ENCODE peak calls at places on chromosome 20, in seven cellular contexts. One of them, this sample, is unnamed.

GRCh38 chr20:45774933-45775332 is 16.8 kb downstream of the WFDC3 start:
- DNase-seq in naive thymus-derived CD4-positive, alpha-beta T cell: no peak
- DNase-seq in HTR-8/SVneo: no peak
- DNase-seq in GM23248: no peak
- DNase-seq in body of pancreas: no peak
- DNase-seq in EL: no peak
- DNase-seq in lower lobe of right lung: no peak
- DNase-seq in this sample: no peak

GRCh38 chr20:8755340-8756118 is 313.4 kb upstream of the PLCB4 start:
- DNase-seq in naive thymus-derived CD4-positive, alpha-beta T cell: no peak
- DNase-seq in HTR-8/SVneo: no peak
- DNase-seq in GM23248: no peak
- DNase-seq in body of pancreas: no peak
- DNase-seq in EL: no peak
- DNase-seq in lower lobe of right lung: no peak
- DNase-seq in this sample: no peak

GRCh38 chr20:22315771-22316170 is 268.6 kb downstream of the FOXA2 start:
- DNase-seq in naive thymus-derived CD4-positive, alpha-beta T cell: no peak
- DNase-seq in HTR-8/SVneo: no peak
- DNase-seq in GM23248: no peak
- DNase-seq in body of pancreas: no peak
- DNase-seq in EL: no peak
- DNase-seq in lower lobe of right lung: no peak
- DNase-seq in this sample: no peak

GRCh38 chr20:10436053-10436699 is 1.1 kb downstream of the SLX4IP start:
- DNase-seq in naive thymus-derived CD4-positive, alpha-beta T cell: no peak
- DNase-seq in HTR-8/SVneo: no peak
- DNase-seq in GM23248: no peak
- DNase-seq in body of pancreas: no peak
- DNase-seq in EL: no peak
- DNase-seq in lower lobe of right lung: no peak
- DNase-seq in this sample: no peak

GRCh38 chr20:47326718-47327137 is 29.8 kb downstream of the ZMYND8 start:
- DNase-seq in naive thymus-derived CD4-positive, alpha-beta T cell: no peak
- DNase-seq in HTR-8/SVneo: peak; percentile 75
- DNase-seq in GM23248: peak; percentile 52
- DNase-seq in body of pancreas: no peak
- DNase-seq in EL: peak; percentile 75
- DNase-seq in lower lobe of right lung: no peak
- DNase-seq in this sample: peak; percentile 91

GRCh38 chr20:46678516-46678915 is 10.7 kb downstream of the TP53RK start:
- DNase-seq in naive thymus-derived CD4-positive, alpha-beta T cell: no peak
- DNase-seq in HTR-8/SVneo: no peak
- DNase-seq in GM23248: no peak
- DNase-seq in body of pancreas: no peak
- DNase-seq in EL: no peak
- DNase-seq in lower lobe of right lung: no peak
- DNase-seq in this sample: no peak

GRCh38 chr20:41344938-41345728 is 4.5 kb downstream of the LPIN3 start:
- DNase-seq in naive thymus-derived CD4-positive, alpha-beta T cell: no peak
- DNase-seq in HTR-8/SVneo: no peak
- DNase-seq in GM23248: peak; percentile 26
- DNase-seq in body of pancreas: no peak
- DNase-seq in EL: no peak
- DNase-seq in lower lobe of right lung: no peak
- DNase-seq in this sample: no peak

GRCh38 chr20:22532598-22532997 is 51.8 kb downstream of the FOXA2 start:
- DNase-seq in naive thymus-derived CD4-positive, alpha-beta T cell: no peak
- DNase-seq in HTR-8/SVneo: no peak
- DNase-seq in GM23248: no peak
- DNase-seq in body of pancreas: no peak
- DNase-seq in EL: no peak
- DNase-seq in lower lobe of right lung: no peak
- DNase-seq in this sample: no peak

GRCh38 chr20:52192296-52193007 is 873 bp upstream of the ZFP64 start:
- DNase-seq in naive thymus-derived CD4-positive, alpha-beta T cell: no peak
- DNase-seq in HTR-8/SVneo: peak; percentile 86
- DNase-seq in GM23248: no peak
- DNase-seq in body of pancreas: peak; percentile 39
- DNase-seq in EL: peak; percentile 19
- DNase-seq in lower lobe of right lung: peak; percentile 57
- DNase-seq in this sample: no peak

GRCh38 chr20:63635431-63636141 is 8.7 kb upstream of the GMEB2 start:
- DNase-seq in naive thymus-derived CD4-positive, alpha-beta T cell: peak; percentile 89
- DNase-seq in HTR-8/SVneo: no peak
- DNase-seq in GM23248: no peak
- DNase-seq in body of pancreas: no peak
- DNase-seq in EL: no peak
- DNase-seq in lower lobe of right lung: peak; percentile 69
- DNase-seq in this sample: no peak

GRCh38 chr20:25303292-25304024 is 55.6 kb downstream of the PYGB start:
- DNase-seq in naive thymus-derived CD4-positive, alpha-beta T cell: no peak
- DNase-seq in HTR-8/SVneo: no peak
- DNase-seq in GM23248: no peak
- DNase-seq in body of pancreas: no peak
- DNase-seq in EL: no peak
- DNase-seq in lower lobe of right lung: no peak
- DNase-seq in this sample: no peak

GRCh38 chr20:20649945-20650344 is 62.5 kb downstream of the RALGAPA2 start:
- DNase-seq in naive thymus-derived CD4-positive, alpha-beta T cell: no peak
- DNase-seq in HTR-8/SVneo: no peak
- DNase-seq in GM23248: no peak
- DNase-seq in body of pancreas: no peak
- DNase-seq in EL: no peak
- DNase-seq in lower lobe of right lung: no peak
- DNase-seq in this sample: no peak

GRCh38 chr20:7094438-7094997 is 327.0 kb downstream of the BMP2 start:
- DNase-seq in naive thymus-derived CD4-positive, alpha-beta T cell: no peak
- DNase-seq in HTR-8/SVneo: no peak
- DNase-seq in GM23248: peak; percentile 29
- DNase-seq in body of pancreas: no peak
- DNase-seq in EL: peak; percentile 1
- DNase-seq in lower lobe of right lung: no peak
- DNase-seq in this sample: peak; percentile 5

GRCh38 chr20:58327211-58327610 is 17.7 kb downstream of the RAB22A start:
- DNase-seq in naive thymus-derived CD4-positive, alpha-beta T cell: no peak
- DNase-seq in HTR-8/SVneo: no peak
- DNase-seq in GM23248: peak; percentile 24
- DNase-seq in body of pancreas: no peak
- DNase-seq in EL: no peak
- DNase-seq in lower lobe of right lung: no peak
- DNase-seq in this sample: no peak

GRCh38 chr20:32685541-32686529 is 12.1 kb upstream of the C20orf203 start:
- DNase-seq in naive thymus-derived CD4-positive, alpha-beta T cell: no peak
- DNase-seq in HTR-8/SVneo: peak; percentile 54
- DNase-seq in GM23248: peak; percentile 94
- DNase-seq in body of pancreas: no peak
- DNase-seq in EL: peak; percentile 82
- DNase-seq in lower lobe of right lung: no peak
- DNase-seq in this sample: peak; percentile 12

GRCh38 chr20:21389368-21389767 is 8.0 kb downstream of the NKX2-4 start:
- DNase-seq in naive thymus-derived CD4-positive, alpha-beta T cell: no peak
- DNase-seq in HTR-8/SVneo: no peak
- DNase-seq in GM23248: no peak
- DNase-seq in body of pancreas: no peak
- DNase-seq in EL: no peak
- DNase-seq in lower lobe of right lung: no peak
- DNase-seq in this sample: no peak

GRCh38 chr20:19300395-19300794 is 88.0 kb downstream of the SLC24A3 start:
- DNase-seq in naive thymus-derived CD4-positive, alpha-beta T cell: no peak
- DNase-seq in HTR-8/SVneo: no peak
- DNase-seq in GM23248: no peak
- DNase-seq in body of pancreas: no peak
- DNase-seq in EL: no peak
- DNase-seq in lower lobe of right lung: no peak
- DNase-seq in this sample: no peak

GRCh38 chr20:42046686-42047085 is 428.5 kb upstream of the CHD6 start:
- DNase-seq in naive thymus-derived CD4-positive, alpha-beta T cell: no peak
- DNase-seq in HTR-8/SVneo: no peak
- DNase-seq in GM23248: no peak
- DNase-seq in body of pancreas: no peak
- DNase-seq in EL: no peak
- DNase-seq in lower lobe of right lung: no peak
- DNase-seq in this sample: no peak

GRCh38 chr20:59411191-59411988 is 111.0 kb downstream of the EDN3 start:
- DNase-seq in naive thymus-derived CD4-positive, alpha-beta T cell: no peak
- DNase-seq in HTR-8/SVneo: no peak
- DNase-seq in GM23248: no peak
- DNase-seq in body of pancreas: no peak
- DNase-seq in EL: no peak
- DNase-seq in lower lobe of right lung: no peak
- DNase-seq in this sample: no peak

GRCh38 chr20:45044084-45044573 is 56.8 kb downstream of the KCNS1 start:
- DNase-seq in naive thymus-derived CD4-positive, alpha-beta T cell: peak; percentile 27
- DNase-seq in HTR-8/SVneo: peak; percentile 87
- DNase-seq in GM23248: peak; percentile 90
- DNase-seq in body of pancreas: peak; percentile 50
- DNase-seq in EL: peak; percentile 82
- DNase-seq in lower lobe of right lung: no peak
- DNase-seq in this sample: peak; percentile 60

GRCh38 chr20:21262812-21263211 is 40.3 kb upstream of the XRN2 start:
- DNase-seq in naive thymus-derived CD4-positive, alpha-beta T cell: no peak
- DNase-seq in HTR-8/SVneo: no peak
- DNase-seq in GM23248: no peak
- DNase-seq in body of pancreas: no peak
- DNase-seq in EL: no peak
- DNase-seq in lower lobe of right lung: no peak
- DNase-seq in this sample: no peak

GRCh38 chr20:50721881-50722281 is 9.5 kb upstream of the PARD6B start:
- DNase-seq in naive thymus-derived CD4-positive, alpha-beta T cell: no peak
- DNase-seq in HTR-8/SVneo: no peak
- DNase-seq in GM23248: peak; percentile 34
- DNase-seq in body of pancreas: no peak
- DNase-seq in EL: no peak
- DNase-seq in lower lobe of right lung: no peak
- DNase-seq in this sample: peak; percentile 9

GRCh38 chr20:42134265-42135098 is 516.3 kb upstream of the CHD6 start:
- DNase-seq in naive thymus-derived CD4-positive, alpha-beta T cell: no peak
- DNase-seq in HTR-8/SVneo: no peak
- DNase-seq in GM23248: no peak
- DNase-seq in body of pancreas: no peak
- DNase-seq in EL: no peak
- DNase-seq in lower lobe of right lung: no peak
- DNase-seq in this sample: no peak

GRCh38 chr20:3101737-3102574 is 17.4 kb upstream of the AVP start:
- DNase-seq in naive thymus-derived CD4-positive, alpha-beta T cell: peak; percentile 56
- DNase-seq in HTR-8/SVneo: no peak
- DNase-seq in GM23248: no peak
- DNase-seq in body of pancreas: no peak
- DNase-seq in EL: no peak
- DNase-seq in lower lobe of right lung: no peak
- DNase-seq in this sample: no peak

GRCh38 chr20:38290829-38291581 is 13.0 kb upstream of the BPI start:
- DNase-seq in naive thymus-derived CD4-positive, alpha-beta T cell: no peak
- DNase-seq in HTR-8/SVneo: peak; percentile 66
- DNase-seq in GM23248: peak; percentile 73
- DNase-seq in body of pancreas: no peak
- DNase-seq in EL: peak; percentile 65
- DNase-seq in lower lobe of right lung: no peak
- DNase-seq in this sample: peak; percentile 100

GRCh38 chr20:22684763-22685443 is 100.5 kb upstream of the FOXA2 start:
- DNase-seq in naive thymus-derived CD4-positive, alpha-beta T cell: no peak
- DNase-seq in HTR-8/SVneo: no peak
- DNase-seq in GM23248: peak; percentile 32
- DNase-seq in body of pancreas: no peak
- DNase-seq in EL: no peak
- DNase-seq in lower lobe of right lung: no peak
- DNase-seq in this sample: no peak

GRCh38 chr20:63917811-63918210 is 22.9 kb downstream of the DNAJC5 start:
- DNase-seq in naive thymus-derived CD4-positive, alpha-beta T cell: no peak
- DNase-seq in HTR-8/SVneo: no peak
- DNase-seq in GM23248: no peak
- DNase-seq in body of pancreas: no peak
- DNase-seq in EL: no peak
- DNase-seq in lower lobe of right lung: no peak
- DNase-seq in this sample: no peak

GRCh38 chr20:58696411-58696961 is 3.9 kb downstream of the NPEPL1 start:
- DNase-seq in naive thymus-derived CD4-positive, alpha-beta T cell: no peak
- DNase-seq in HTR-8/SVneo: no peak
- DNase-seq in GM23248: no peak
- DNase-seq in body of pancreas: no peak
- DNase-seq in EL: no peak
- DNase-seq in lower lobe of right lung: no peak
- DNase-seq in this sample: no peak

GRCh38 chr20:43925786-43926185 is 11.1 kb downstream of the TOX2 start:
- DNase-seq in naive thymus-derived CD4-positive, alpha-beta T cell: peak; percentile 32
- DNase-seq in HTR-8/SVneo: peak; percentile 80
- DNase-seq in GM23248: peak; percentile 63
- DNase-seq in body of pancreas: peak; percentile 30
- DNase-seq in EL: peak; percentile 68
- DNase-seq in lower lobe of right lung: no peak
- DNase-seq in this sample: no peak

GRCh38 chr20:50260480-50261221 is 70.0 kb downstream of the CEBPB start:
- DNase-seq in naive thymus-derived CD4-positive, alpha-beta T cell: no peak
- DNase-seq in HTR-8/SVneo: no peak
- DNase-seq in GM23248: peak; percentile 29
- DNase-seq in body of pancreas: no peak
- DNase-seq in EL: peak; percentile 46
- DNase-seq in lower lobe of right lung: peak; percentile 71
- DNase-seq in this sample: no peak

GRCh38 chr20:54085910-54086309 is 15.5 kb upstream of the BCAS1 start:
- DNase-seq in naive thymus-derived CD4-positive, alpha-beta T cell: no peak
- DNase-seq in HTR-8/SVneo: no peak
- DNase-seq in GM23248: peak; percentile 71
- DNase-seq in body of pancreas: no peak
- DNase-seq in EL: no peak
- DNase-seq in lower lobe of right lung: no peak
- DNase-seq in this sample: no peak